ENCODE peak calls at places on chromosomes 2 and 18, in nine cellular contexts. I is GM04504; S is T-helper 2 cell; H is stimulated activated CD4-positive, alpha-beta T cell treated with anti-CD3 and anti-CD28 coated beads, Interleukin-12 subunit alpha, Interleukin-12 subunit beta, amount 100 ng/mL, for 48 hours; X is activated T-helper 1 cell treated with anti-CD3 and anti-CD28 coated beads, Interleukin-2, amount 50 U/mL, for 16 hours; J is lower lobe of right lung; N is naive thymus-derived CD4-positive, alpha-beta T cell; R is left lung; L is T47D. W is an unnamed sample.

GRCh38 chr2:187526776-187527175 is 27.5 kb downstream of the TFPI start:
- DNase-seq in J (no peak), X (no peak), S (no peak), R (no peak), I (no peak), L (no peak), N (no peak), H (no peak), W (no peak)

GRCh38 chr18:41444943-41445342 is 510.1 kb upstream of the PIK3C3 start:
- DNase-seq in X (no peak), J (no peak), L (no peak), S (no peak), H (no peak), N (no peak), I (no peak), R (no peak), W (no peak)

GRCh38 chr18:55144226-55144625 is 185.0 kb upstream of the CCDC68 start:
- DNase-seq in L (no peak), R (no peak), I (no peak), S (no peak), X (no peak), H (no peak), N (no peak), J (no peak), W (no peak)

GRCh38 chr2:239299218-239299939 is 101.4 kb downstream of the HDAC4 start:
- DNase-seq in H (no peak), X (no peak), I (no peak), N (no peak), S (no peak), J (no peak), R (no peak), L (no peak), W (no peak)

GRCh38 chr2:45105050-45105582 is 95.9 kb upstream of the SIX2 start:
- DNase-seq in H (no peak), L (no peak), S (no peak), N (no peak), R (no peak), I (no peak), J (no peak), X (no peak), W (no peak)

GRCh38 chr2:191318037-191318728 is 73.0 kb downstream of the MYO1B start:
- DNase-seq in L (no peak), I (no peak), J (no peak), H (no peak), S (no peak), R (no peak), N (no peak), X (no peak), W (no peak)

GRCh38 chr18:40841473-40841872 is 1113.6 kb upstream of the PIK3C3 start:
- DNase-seq in S (no peak), J (no peak), H (no peak), X (no peak), N (no peak), R (no peak), I (peak), L (no peak), W (no peak)

GRCh38 chr2:46540496-46541342 is 61.4 kb downstream of the TMEM247 start:
- DNase-seq in L (no peak), X (no peak), H (no peak), N (no peak), S (no peak), J (no peak), R (no peak), I (peak), W (no peak)

GRCh38 chr2:216292475-216292874 is 79.8 kb downstream of the MARCHF4 start:
- DNase-seq in N (no peak), J (no peak), I (no peak), R (no peak), H (no peak), X (no peak), L (no peak), S (no peak), W (no peak)

GRCh38 chr2:68921646-68922045 is 31.0 kb downstream of the GKN2 start:
- DNase-seq in J (no peak), X (no peak), H (no peak), I (no peak), S (no peak), R (no peak), L (no peak), N (no peak), W (no peak)

GRCh38 chr2:101619191-101619591 is 78.3 kb upstream of the MAP4K4 start:
- DNase-seq in R (no peak), I (no peak), S (no peak), N (no peak), H (no peak), L (no peak), J (peak), X (no peak), W (no peak)

GRCh38 chr2:17910971-17911370 is 32.5 kb downstream of the KCNS3 start:
- DNase-seq in X (no peak), N (no peak), J (no peak), R (no peak), L (no peak), I (no peak), S (no peak), H (no peak), W (no peak)

GRCh38 chr2:129929321-129930290 is 49.9 kb upstream of the RAB6C start:
- DNase-seq in I (peak), X (no peak), N (no peak), S (no peak), L (no peak), H (no peak), R (no peak), J (no peak), W (no peak)

GRCh38 chr18:13572148-13572547 is 154.2 kb downstream of the FAM210A start:
- DNase-seq in S (no peak), L (no peak), R (no peak), X (no peak), J (no peak), N (no peak), I (no peak), H (no peak), W (no peak)

GRCh38 chr2:29557268-29557667 is 364.1 kb downstream of the ALK start:
- DNase-seq in J (no peak), H (no peak), R (no peak), S (no peak), N (no peak), X (no peak), I (no peak), L (no peak), W (no peak)

GRCh38 chr2:74845217-74845751 is 11.4 kb downstream of the HK2 start:
- DNase-seq in L (peak), X (no peak), S (no peak), I (peak), R (peak), H (no peak), N (peak), J (peak), W (no peak)

GRCh38 chr18:59514193-59514592 is 155.1 kb upstream of the LMAN1 start:
- DNase-seq in H (no peak), N (no peak), R (no peak), X (no peak), J (no peak), I (peak), S (no peak), L (no peak), W (no peak)

GRCh38 chr2:118112771-118113334 is 24.6 kb downstream of the INSIG2 start:
- DNase-seq in H (no peak), X (no peak), S (no peak), R (no peak), L (no peak), J (no peak), I (peak), N (no peak), W (no peak)

GRCh38 chr18:54125429-54125828 is 99.0 kb downstream of the MBD2 start:
- DNase-seq in J (no peak), X (no peak), H (no peak), S (no peak), R (no peak), N (no peak), L (no peak), I (no peak), W (no peak)

GRCh38 chr2:113075600-113075999 is 7.8 kb downstream of the IL1F10 start:
- DNase-seq in H (no peak), R (no peak), I (no peak), S (no peak), L (no peak), N (no peak), J (no peak), X (no peak), W (no peak)

GRCh38 chr2:9631484-9631819 is 655 bp upstream of the YWHAQ start:
- DNase-seq in J (no peak), N (no peak), S (no peak), I (no peak), X (no peak), L (no peak), R (no peak), H (no peak), W (no peak)

GRCh38 chr2:233643128-233643527 is 6.9 kb downstream of the UGT1A10 start:
- DNase-seq in H (no peak), N (no peak), J (no peak), I (no peak), S (no peak), X (no peak), R (no peak), L (no peak), W (no peak)

GRCh38 chr18:13823707-13824395 is at the start of gene MC5R:
- DNase-seq in L (peak), X (peak), I (no peak), N (peak), H (peak), J (peak), R (peak), S (peak), W (peak)

GRCh38 chr2:47269316-47270232 is 114.5 kb upstream of the STPG4 start:
- DNase-seq in L (no peak), H (no peak), J (peak), R (peak), I (peak), N (no peak), S (no peak), X (no peak), W (no peak)

GRCh38 chr2:54520687-54521086 is 64.6 kb downstream of the SPTBN1 start:
- DNase-seq in H (no peak), S (no peak), X (no peak), L (no peak), I (peak), J (no peak), R (no peak), N (no peak), W (no peak)

GRCh38 chr2:10071595-10071994 is 8.6 kb downstream of the CYS1 start:
- DNase-seq in X (no peak), I (no peak), S (no peak), N (no peak), J (no peak), H (no peak), R (no peak), L (no peak), W (no peak)

GRCh38 chr2:138779451-138780440 is at the start of gene NXPH2:
- DNase-seq in L (no peak), S (no peak), R (peak), X (no peak), N (no peak), I (no peak), J (no peak), H (no peak), W (no peak)